ENCODE peak calls at places on chromosomes 3 and 15, in four cellular contexts. H is K562, U is SK-N-SH, P is WTC11. M is an unnamed sample.

GRCh38 chr3:134974621-134975020 is 179.6 kb downstream of the EPHB1 start:
- DNase-seq in U (no peak), H (no peak), P (no peak), M (no peak)

GRCh38 chr3:87351913-87352312 is 75.5 kb upstream of the POU1F1 start:
- DNase-seq in H (no peak), P (no peak), U (no peak), M (no peak)

GRCh38 chr3:57130426-57131209 is 34.5 kb downstream of the IL17RD start:
- DNase-seq in H (no peak), U (peak), P (peak), M (no peak)

GRCh38 chr3:20066848-20067617 is 26.8 kb downstream of the KAT2B start:
- DNase-seq in P (no peak), H (no peak), U (no peak), M (no peak)

GRCh38 chr15:43239732-43240491 is 19.1 kb upstream of the EPB42 start:
- DNase-seq in H (peak), P (no peak), U (no peak), M (peak)

GRCh38 chr15:60399931-60400330 is 2.1 kb upstream of the ANXA2 start:
- DNase-seq in U (no peak), P (no peak), H (no peak), M (no peak)

GRCh38 chr3:50806806-50807205 is 132.1 kb downstream of the DOCK3 start:
- DNase-seq in U (no peak), P (peak), H (no peak), M (no peak)

GRCh38 chr3:31291818-31292217 is 240.9 kb upstream of the STT3B start:
- DNase-seq in P (no peak), U (no peak), H (no peak), M (peak)

GRCh38 chr3:59559721-59560514 is 510.1 kb upstream of the CFAP20DC start:
- DNase-seq in P (no peak), H (no peak), U (no peak), M (no peak)

GRCh38 chr15:100020181-100020580 is 286.9 kb upstream of the LYSMD4 start:
- DNase-seq in P (peak), U (no peak), H (no peak), M (no peak)

GRCh38 chr3:33826206-33826605 is 27.8 kb downstream of the PDCD6IP start:
- DNase-seq in H (no peak), P (no peak), U (peak), M (no peak)

GRCh38 chr3:175001091-175001490 is 142.0 kb downstream of the NAALADL2 start:
- DNase-seq in U (no peak), P (no peak), H (no peak), M (no peak)

GRCh38 chr15:84079885-84080777 is 155.4 kb upstream of the GOLGA6L4 start:
- DNase-seq in H (peak), U (peak), P (peak), M (no peak)

GRCh38 chr15:63469984-63470383 is 34.4 kb upstream of the USP3 start:
- DNase-seq in P (no peak), U (no peak), H (no peak), M (no peak)

GRCh38 chr3:173553635-173554280 is 156.2 kb downstream of the NLGN1 start:
- DNase-seq in P (no peak), H (no peak), U (peak), M (peak)

GRCh38 chr3:152083058-152083457 is 185.7 kb upstream of the MBNL1 start:
- DNase-seq in P (no peak), H (no peak), U (no peak), M (no peak)

DNA sequence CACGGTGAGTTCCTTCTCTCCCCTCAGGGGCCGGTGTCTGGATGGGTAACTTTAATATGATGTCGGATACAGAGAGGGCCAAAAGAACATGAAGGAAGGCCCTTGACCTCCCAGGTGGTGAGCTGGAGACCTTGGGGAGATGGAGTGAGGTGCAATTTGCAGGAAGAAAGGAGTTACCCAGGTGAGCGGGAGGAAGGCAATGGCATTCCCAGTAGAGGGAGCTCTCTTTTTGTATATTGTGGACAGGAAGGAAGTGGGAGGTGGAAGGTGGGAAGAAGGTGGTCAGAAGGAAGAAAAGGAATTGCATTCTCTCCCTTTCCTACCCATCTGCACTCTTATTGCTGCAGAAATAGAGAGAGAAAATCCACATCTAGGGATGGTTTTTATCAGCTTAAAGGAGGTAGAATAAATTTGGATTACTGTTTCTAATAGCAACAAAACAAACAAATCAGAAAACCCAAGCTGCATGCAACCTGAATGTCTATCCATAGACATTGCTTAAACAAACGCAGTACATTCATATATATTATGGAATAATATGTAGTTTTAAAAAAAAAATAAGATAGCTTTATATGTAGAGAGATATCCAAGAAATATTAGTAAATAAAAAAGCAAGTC is 169.0 kb upstream of the TSC22D2 start:
- DNase-seq in H (peak), P (peak), U (no peak), M (peak)
- TF ChIP-seq FOXJ3 in H (no peak), P (no peak), U (no peak), M (no peak)

GRCh38 chr3:71568217-71568616 is 15.3 kb downstream of the FOXP1 start:
- DNase-seq in U (no peak), P (no peak), H (no peak), M (no peak)
- TF ChIP-seq FOXJ3 in U (no peak), P (no peak), H (no peak), M (no peak)

GRCh38 chr15:65832549-65833364 is 36.5 kb upstream of the RAB11A start:
- DNase-seq in U (peak), P (peak), H (peak), M (peak)
- TF ChIP-seq FOXJ3 in U (no peak), P (no peak), H (no peak), M (peak)

DNA sequence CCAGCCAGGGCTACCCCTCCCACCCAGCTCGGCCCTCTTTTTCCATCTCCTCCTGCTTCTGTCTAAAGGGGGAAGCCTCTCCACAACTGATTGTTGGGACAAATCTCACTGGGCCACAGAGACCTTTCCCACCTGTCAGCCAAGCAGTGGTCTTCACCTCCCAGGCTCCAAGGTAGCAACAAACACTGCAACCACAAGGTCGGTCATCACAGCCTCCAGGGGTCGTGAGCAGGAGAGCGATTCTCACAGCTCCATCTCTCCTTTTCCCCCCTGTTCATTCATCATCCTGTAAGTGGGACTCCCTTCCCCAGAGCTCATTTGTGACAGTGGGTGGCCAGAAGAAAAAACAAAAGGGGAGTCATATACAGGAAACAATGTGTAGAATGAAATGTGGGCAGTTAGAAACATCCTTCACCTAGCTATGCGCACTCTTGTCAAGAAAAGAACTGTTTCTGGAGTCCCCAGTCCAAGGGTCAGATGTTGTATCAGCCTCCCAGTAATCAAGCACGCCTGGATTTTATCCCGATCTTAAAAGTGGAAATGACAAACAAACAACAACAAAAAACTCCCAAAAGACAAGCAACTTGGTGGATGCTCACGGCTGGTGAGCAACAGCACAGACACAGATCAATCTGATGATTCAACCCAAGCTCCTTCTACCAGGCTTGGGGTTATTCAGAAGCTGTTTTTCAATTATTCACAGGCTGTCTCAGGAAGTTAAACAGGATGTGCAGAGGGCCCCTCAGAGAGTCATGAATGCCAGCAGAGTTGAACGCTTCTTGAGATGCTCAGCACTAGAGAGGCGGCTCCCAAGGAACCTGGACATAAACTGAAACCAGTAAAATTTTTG is 22.4 kb downstream of the LYZL4 start:
- DNase-seq in P (no peak), H (no peak), U (no peak), M (no peak)
- TF ChIP-seq FOXJ3 in P (no peak), H (no peak), U (no peak), M (no peak)